ENCODE peak calls at places on chromosomes 2 and 18, in four cellular contexts. U is activated T-helper 1 cell treated with anti-CD3 and anti-CD28 coated beads, Interleukin-12 subunit alpha, Interleukin-12 subunit beta, Interleukin-2, Interleukin-4 antibody, amounts not matched to agents 30 ng/mL and 10 ng/mL and 1 ng/mL, durations not matched to agents 14 hours and 24 hours and 36 hours; V is NCI-H345; B is NT2/D1. R is an unnamed sample.

GRCh38 chr18:78739843-78740677 is 239.6 kb upstream of the SALL3 start:
- DNase-seq in V (no peak), U (no peak), B (no peak), R (no peak)

GRCh38 chr2:240226672-240227537 is 86.4 kb upstream of the OTOS start:
- DNase-seq in V (peak; percentile 33), U (no peak), B (no peak), R (no peak)

GRCh38 chr2:209471037-209471436 is 47.2 kb downstream of the MAP2 start:
- DNase-seq in V (no peak), B (no peak), U (no peak), R (no peak)

GRCh38 chr2:231707625-231708049 is 688 bp upstream of the PTMA start:
- DNase-seq in B (no peak), U (no peak), V (peak; percentile 78), R (no peak)

GRCh38 chr2:25381502-25381901 is 39.8 kb upstream of the DNMT3A start:
- DNase-seq in U (no peak), B (no peak), V (no peak), R (no peak)

GRCh38 chr2:105887246-105887645 is 142.5 kb downstream of the NCK2 start:
- DNase-seq in B (no peak), U (no peak), V (no peak), R (no peak)

GRCh38 chr2:9201185-9201891 is 5.3 kb upstream of the ASAP2 start:
- DNase-seq in U (no peak), V (no peak), B (no peak), R (peak; percentile 61)

GRCh38 chr2:197191177-197191947 is 119.2 kb downstream of the ANKRD44 start:
- DNase-seq in B (peak; percentile 28), U (no peak), V (peak; percentile 66), R (peak; percentile 35)

GRCh38 chr2:58140508-58141072 is 94.0 kb downstream of the VRK2 start:
- DNase-seq in V (no peak), U (no peak), B (no peak), R (peak; percentile 39)

GRCh38 chr2:46068604-46069003 is 228.6 kb upstream of the EPAS1 start:
- DNase-seq in V (no peak), U (no peak), B (no peak), R (no peak)

GRCh38 chr18:79801217-79801616 is 3.5 kb downstream of the KCNG2 start:
- DNase-seq in B (no peak), U (no peak), V (no peak), R (no peak)

GRCh38 chr2:68926782-68927181 is 25.9 kb downstream of the GKN2 start:
- DNase-seq in U (no peak), B (no peak), V (no peak), R (no peak)

GRCh38 chr18:21134895-21135294 is 23.3 kb upstream of the ROCK1 start:
- DNase-seq in B (no peak), U (no peak), V (no peak), R (no peak)

GRCh38 chr2:72743481-72743880 is 82.4 kb downstream of the EXOC6B start:
- DNase-seq in V (no peak), B (no peak), U (no peak), R (no peak)

GRCh38 chr2:45009928-45010705 is 865 bp upstream of the SIX2 start:
- DNase-seq in V (no peak), B (no peak), U (no peak), R (peak; percentile 84)

GRCh38 chr2:240597419-240598181 is 11.1 kb downstream of the CAPN10 start:
- DNase-seq in U (no peak), B (no peak), V (no peak), R (no peak)

GRCh38 chr2:222548997-222549396 is 106.9 kb downstream of the FARSB start:
- DNase-seq in V (no peak), B (peak; percentile 66), U (no peak), R (no peak)

GRCh38 chr2:57893800-57894199 is 152.8 kb upstream of the VRK2 start:
- DNase-seq in B (no peak), V (no peak), U (no peak), R (no peak)

GRCh38 chr2:219444566-219445091 is 10.0 kb downstream of the SPEG start:
- DNase-seq in B (no peak), V (no peak), U (no peak), R (no peak)

GRCh38 chr2:8157621-8158020 is 524.2 kb upstream of the ID2 start:
- DNase-seq in U (no peak), B (no peak), V (no peak), R (no peak)

GRCh38 chr2:226797289-226797988 is 2.2 kb downstream of the IRS1 start:
- DNase-seq in U (no peak), B (no peak), V (no peak), R (peak; percentile 69)

GRCh38 chr2:43071629-43072550 is 154.5 kb downstream of the ZFP36L2 start:
- DNase-seq in B (no peak), U (no peak), V (no peak), R (peak; percentile 59)

GRCh38 chr2:130759906-130760753 is 4.8 kb downstream of the AMER3 start:
- DNase-seq in B (no peak), U (no peak), V (peak; percentile 86), R (no peak)

GRCh38 chr2:96926236-96926635 is 56.4 kb upstream of the SEMA4C start:
- DNase-seq in V (no peak), U (no peak), B (no peak), R (no peak)